ENCODE peak calls at places on chromosomes 7 and 10, in four cellular contexts. G is RWPE1, D is left cardiac atrium, B is GM12865. E is an unnamed sample.

GRCh38 chr10:101346177-101346576 is 7.8 kb upstream of the BTRC start:
- DNase-seq in D (no peak), G (no peak), B (no peak), E (no peak)

GRCh38 chr7:151031011-151031410 is 2.8 kb downstream of the ABCB8 start:
- DNase-seq in D (no peak), B (no peak), G (no peak), E (no peak)

GRCh38 chr10:33136271-33136670 is 178.2 kb upstream of the ITGB1 start:
- DNase-seq in B (peak), D (no peak), G (peak), E (peak)

GRCh38 chr7:128398016-128398840 is 11.6 kb downstream of the IMPDH1 start:
- DNase-seq in B (no peak), G (no peak), D (peak), E (no peak)

GRCh38 chr10:64528294-64529002 is 1007.2 kb downstream of the REEP3 start:
- DNase-seq in G (no peak), D (no peak), B (no peak), E (no peak)

GRCh38 chr7:73978681-73979563 is 49.1 kb upstream of the ELN start:
- DNase-seq in D (no peak), B (peak), G (peak), E (no peak)

GRCh38 chr7:6495597-6496262 is 48.0 kb upstream of the DAGLB start:
- DNase-seq in G (no peak), B (no peak), D (no peak), E (no peak)

GRCh38 chr7:152145853-152146466 is 120.5 kb downstream of the GALNT11 start:
- DNase-seq in B (peak), D (no peak), G (peak), E (no peak)

GRCh38 chr10:77231375-77231774 is 406.2 kb downstream of the KCNMA1 start:
- DNase-seq in G (no peak), D (no peak), B (no peak), E (no peak)

GRCh38 chr10:31133628-31134302 is 102.1 kb upstream of the ZNF438 start:
- DNase-seq in D (peak), B (peak), G (peak), E (no peak)

E was measured in epithelial cell of prostate.